ENCODE peak calls at places on chromosomes 5 and 9, in six cellular contexts. One of them, this sample, is unnamed.
A peak's percentile ranks its signal among the peaks of the same experiment; 100 is the strongest.

GRCh38 chr9:459491-460444 is 245.1 kb downstream of the DOCK8 start:
- DNase-seq in right lobe of liver: no peak
- DNase-seq in sigmoid colon: no peak
- DNase-seq in lung: no peak
- DNase-seq in HAP-1: no peak
- DNase-seq in right cardiac atrium: no peak
- DNase-seq in this sample: no peak

GRCh38 chr5:33631786-33632185 is 191.0 kb downstream of the TARS1 start:
- DNase-seq in lung: no peak
- DNase-seq in right lobe of liver: no peak
- DNase-seq in HAP-1: no peak
- DNase-seq in right cardiac atrium: no peak
- DNase-seq in sigmoid colon: no peak
- DNase-seq in this sample: no peak

GRCh38 chr5:141851195-141851874 is 26.9 kb downstream of the PCDH1 start:
- DNase-seq in sigmoid colon: no peak
- DNase-seq in right cardiac atrium: no peak
- DNase-seq in lung: no peak
- DNase-seq in HAP-1: no peak
- DNase-seq in right lobe of liver: no peak
- DNase-seq in this sample: no peak

GRCh38 chr5:37951946-37952721 is 112.3 kb upstream of the GDNF start:
- DNase-seq in lung: no peak
- DNase-seq in right lobe of liver: no peak
- DNase-seq in HAP-1: no peak
- DNase-seq in right cardiac atrium: no peak
- DNase-seq in sigmoid colon: no peak
- DNase-seq in this sample: no peak

GRCh38 chr5:80998590-80998979 is 38.4 kb downstream of the RASGRF2 start:
- DNase-seq in right cardiac atrium: no peak
- DNase-seq in HAP-1: no peak
- DNase-seq in lung: no peak
- DNase-seq in sigmoid colon: no peak
- DNase-seq in right lobe of liver: no peak
- DNase-seq in this sample: no peak

GRCh38 chr5:148809781-148810524 is 16.5 kb upstream of the ADRB2 start:
- DNase-seq in sigmoid colon: no peak
- DNase-seq in lung: no peak
- DNase-seq in right lobe of liver: no peak
- DNase-seq in HAP-1: no peak
- DNase-seq in right cardiac atrium: no peak
- DNase-seq in this sample: no peak

GRCh38 chr9:87280421-87280820 is 217.2 kb upstream of the DAPK1 start:
- DNase-seq in HAP-1: no peak
- DNase-seq in lung: no peak
- DNase-seq in right lobe of liver: no peak
- DNase-seq in sigmoid colon: no peak
- DNase-seq in right cardiac atrium: no peak
- DNase-seq in this sample: no peak

GRCh38 chr5:146548781-146549449 is 32.9 kb upstream of the GPR151 start:
- DNase-seq in right cardiac atrium: no peak
- DNase-seq in HAP-1: no peak
- DNase-seq in right lobe of liver: no peak
- DNase-seq in sigmoid colon: no peak
- DNase-seq in lung: no peak
- DNase-seq in this sample: no peak

GRCh38 chr5:173736374-173736773 is 119.9 kb upstream of the BOD1 start:
- DNase-seq in right lobe of liver: no peak
- DNase-seq in lung: no peak
- DNase-seq in sigmoid colon: no peak
- DNase-seq in HAP-1: no peak
- DNase-seq in right cardiac atrium: no peak
- DNase-seq in this sample: no peak

GRCh38 chr9:97570899-97571298 is 62.3 kb downstream of the TSTD2 start:
- DNase-seq in right lobe of liver: peak; percentile 86
- DNase-seq in HAP-1: no peak
- DNase-seq in right cardiac atrium: peak; percentile 89
- DNase-seq in sigmoid colon: peak; percentile 83
- DNase-seq in lung: no peak
- DNase-seq in this sample: no peak

GRCh38 chr9:111250836-111251452 is 79.1 kb downstream of the OR2K2 start:
- DNase-seq in right cardiac atrium: no peak
- DNase-seq in right lobe of liver: no peak
- DNase-seq in HAP-1: no peak
- DNase-seq in sigmoid colon: no peak
- DNase-seq in lung: no peak
- DNase-seq in this sample: no peak

DNA sequence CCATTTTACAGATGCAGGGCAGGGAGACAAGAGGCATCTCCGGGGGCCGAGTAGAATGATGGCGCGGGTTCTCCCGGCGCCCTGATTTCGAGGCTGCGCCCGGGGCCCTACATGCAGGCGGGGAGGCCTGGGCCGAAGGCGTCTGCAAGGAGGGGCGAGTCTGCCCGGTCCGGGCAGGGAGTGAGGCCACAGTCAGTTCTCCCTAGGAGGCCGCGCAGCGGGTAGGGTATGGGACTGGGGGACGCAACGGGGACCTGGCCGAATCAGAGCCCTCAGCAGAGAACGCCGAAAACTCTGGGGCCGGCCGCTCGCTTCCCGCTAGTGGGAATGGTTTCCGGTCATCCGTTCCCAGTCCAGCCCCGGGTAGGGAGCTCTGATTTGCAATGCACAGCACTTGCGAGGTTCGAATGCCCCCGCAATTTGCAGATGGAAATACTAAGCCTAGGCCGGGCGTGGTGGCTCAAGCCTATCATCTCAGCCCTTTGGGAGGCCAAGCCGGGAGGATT is 6.4 kb downstream of the TLX3 start:
- DNase-seq in sigmoid colon: no peak
- DNase-seq in right lobe of liver: no peak
- DNase-seq in lung: no peak
- DNase-seq in HAP-1: no peak
- DNase-seq in right cardiac atrium: no peak
- DNase-seq in this sample: no peak
- H3K27me3 ChIP-seq in sigmoid colon: peaks cover 100% of the 10 kb centered on the region
- H3K27me3 ChIP-seq in right lobe of liver: peaks cover 60% of the 10 kb centered on the region
- H3K27me3 ChIP-seq in lung: peaks cover 20% of the 10 kb centered on the region
- H3K27me3 ChIP-seq in HAP-1: peaks cover 75% of the 10 kb centered on the region
- H3K27me3 ChIP-seq in right cardiac atrium: no peaks in the 10 kb centered on the region
- H3K27me3 ChIP-seq in this sample: peaks cover 97% of the 10 kb centered on the region

GRCh38 chr5:60102961-60103683 is 209.6 kb upstream of the PDE4D start:
- DNase-seq in HAP-1: no peak
- DNase-seq in lung: no peak
- DNase-seq in right lobe of liver: no peak
- DNase-seq in right cardiac atrium: no peak
- DNase-seq in sigmoid colon: no peak
- DNase-seq in this sample: no peak

GRCh38 chr5:60101561-60101960 is 208.0 kb upstream of the PDE4D start:
- DNase-seq in lung: no peak
- DNase-seq in sigmoid colon: no peak
- DNase-seq in HAP-1: no peak
- DNase-seq in right cardiac atrium: no peak
- DNase-seq in right lobe of liver: no peak
- DNase-seq in this sample: no peak
- H3K9me3 ChIP-seq in lung: peaks cover 3% of the 10 kb centered on the region
- H3K9me3 ChIP-seq in sigmoid colon: no peaks in the 10 kb centered on the region
- H3K9me3 ChIP-seq in HAP-1: no peaks in the 10 kb centered on the region
- H3K9me3 ChIP-seq in right cardiac atrium: no peaks in the 10 kb centered on the region
- H3K9me3 ChIP-seq in right lobe of liver: no peaks in the 10 kb centered on the region
- H3K9me3 ChIP-seq in this sample: no peaks in the 10 kb centered on the region

GRCh38 chr5:105872569-105873270 is 1798.0 kb downstream of the EFNA5 start:
- DNase-seq in sigmoid colon: no peak
- DNase-seq in lung: no peak
- DNase-seq in right lobe of liver: no peak
- DNase-seq in HAP-1: no peak
- DNase-seq in right cardiac atrium: no peak
- DNase-seq in this sample: no peak
- H3K4me3 ChIP-seq in sigmoid colon: no peak overlapping the region
- H3K4me3 ChIP-seq in lung: no peak overlapping the region
- H3K4me3 ChIP-seq in right lobe of liver: no peak overlapping the region
- H3K4me3 ChIP-seq in HAP-1: no peak overlapping the region
- H3K4me3 ChIP-seq in right cardiac atrium: no peak overlapping the region
- H3K4me3 ChIP-seq in this sample: no peak overlapping the region

GRCh38 chr9:129685220-129685932 is 19.9 kb downstream of the PRRX2 start:
- DNase-seq in right cardiac atrium: no peak
- DNase-seq in lung: no peak
- DNase-seq in right lobe of liver: no peak
- DNase-seq in sigmoid colon: no peak
- DNase-seq in HAP-1: no peak
- DNase-seq in this sample: no peak

GRCh38 chr9:129679537-129679936 is 14.1 kb downstream of the PRRX2 start:
- DNase-seq in right lobe of liver: no peak
- DNase-seq in right cardiac atrium: no peak
- DNase-seq in HAP-1: no peak
- DNase-seq in lung: no peak
- DNase-seq in sigmoid colon: no peak
- DNase-seq in this sample: no peak

GRCh38 chr9:129678844-129679243 is 13.4 kb downstream of the PRRX2 start:
- DNase-seq in lung: no peak
- DNase-seq in sigmoid colon: no peak
- DNase-seq in right cardiac atrium: no peak
- DNase-seq in HAP-1: no peak
- DNase-seq in right lobe of liver: no peak
- DNase-seq in this sample: no peak

GRCh38 chr9:129682381-129682780 is 16.9 kb downstream of the PRRX2 start:
- DNase-seq in HAP-1: peak; percentile 42
- DNase-seq in lung: no peak
- DNase-seq in sigmoid colon: no peak
- DNase-seq in right lobe of liver: no peak
- DNase-seq in right cardiac atrium: no peak
- DNase-seq in this sample: no peak

GRCh38 chr9:129681924-129682323 is 16.5 kb downstream of the PRRX2 start:
- DNase-seq in HAP-1: no peak
- DNase-seq in right cardiac atrium: no peak
- DNase-seq in right lobe of liver: no peak
- DNase-seq in lung: no peak
- DNase-seq in sigmoid colon: no peak
- DNase-seq in this sample: no peak
- H3K27me3 ChIP-seq in HAP-1: no peaks in the 10 kb centered on the region
- H3K27me3 ChIP-seq in right cardiac atrium: no peaks in the 10 kb centered on the region
- H3K27me3 ChIP-seq in right lobe of liver: no peaks in the 10 kb centered on the region
- H3K27me3 ChIP-seq in lung: no peaks in the 10 kb centered on the region
- H3K27me3 ChIP-seq in sigmoid colon: peaks cover 10% of the 10 kb centered on the region
- H3K27me3 ChIP-seq in this sample: no peaks in the 10 kb centered on the region

DNA sequence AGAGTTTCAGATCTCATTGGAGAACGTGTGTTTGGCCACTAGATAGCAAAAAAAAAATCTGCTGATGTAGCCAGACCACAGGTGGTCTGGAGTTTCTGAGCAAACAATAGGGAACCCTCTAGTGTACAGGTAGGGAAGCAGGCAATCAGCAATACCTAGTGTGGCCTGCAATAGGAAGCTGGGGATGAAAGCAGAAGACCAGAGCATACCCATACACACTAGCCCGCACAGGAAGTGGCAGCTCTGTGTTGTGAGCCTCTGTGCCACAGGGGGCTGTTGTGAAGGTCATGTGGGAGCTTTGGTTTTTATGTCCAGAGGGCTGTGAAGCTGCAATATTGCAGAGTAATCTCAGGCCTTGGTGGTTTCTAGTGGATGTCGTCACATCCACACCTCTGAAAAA is 81.2 kb downstream of the MTAP start:
- DNase-seq in right cardiac atrium: no peak
- DNase-seq in right lobe of liver: no peak
- DNase-seq in sigmoid colon: no peak
- DNase-seq in lung: no peak
- DNase-seq in HAP-1: no peak
- DNase-seq in this sample: no peak
- H3K9me3 ChIP-seq in right cardiac atrium: no peaks in the 10 kb centered on the region
- H3K9me3 ChIP-seq in right lobe of liver: no peaks in the 10 kb centered on the region
- H3K9me3 ChIP-seq in sigmoid colon: peaks cover 2% of the 10 kb centered on the region
- H3K9me3 ChIP-seq in lung: no peaks in the 10 kb centered on the region
- H3K9me3 ChIP-seq in HAP-1: no peaks in the 10 kb centered on the region
- H3K9me3 ChIP-seq in this sample: no peaks in the 10 kb centered on the region

GRCh38 chr9:21561502-21561901 is 79.4 kb upstream of the IFNE start:
- DNase-seq in right cardiac atrium: no peak
- DNase-seq in HAP-1: no peak
- DNase-seq in right lobe of liver: no peak
- DNase-seq in lung: no peak
- DNase-seq in sigmoid colon: no peak
- DNase-seq in this sample: no peak

GRCh38 chr9:21560281-21560745 is 78.2 kb upstream of the IFNE start:
- DNase-seq in lung: no peak
- DNase-seq in HAP-1: no peak
- DNase-seq in sigmoid colon: no peak
- DNase-seq in right cardiac atrium: no peak
- DNase-seq in right lobe of liver: no peak
- DNase-seq in this sample: no peak

GRCh38 chr9:21558079-21558478 is 76.0 kb upstream of the IFNE start:
- DNase-seq in lung: no peak
- DNase-seq in right lobe of liver: no peak
- DNase-seq in HAP-1: no peak
- DNase-seq in right cardiac atrium: no peak
- DNase-seq in sigmoid colon: no peak
- DNase-seq in this sample: no peak

GRCh38 chr9:21558627-21559401 is 76.7 kb upstream of the IFNE start:
- DNase-seq in right lobe of liver: no peak
- DNase-seq in right cardiac atrium: no peak
- DNase-seq in lung: no peak
- DNase-seq in sigmoid colon: no peak
- DNase-seq in HAP-1: no peak
- DNase-seq in this sample: no peak

GRCh38 chr9:21559402-21560280 is 77.5 kb upstream of the IFNE start:
- DNase-seq in sigmoid colon: peak; percentile 65
- DNase-seq in right cardiac atrium: peak; percentile 49
- DNase-seq in right lobe of liver: peak; percentile 57
- DNase-seq in HAP-1: peak; percentile 60
- DNase-seq in lung: no peak
- DNase-seq in this sample: no peak
- H3K4me3 ChIP-seq in sigmoid colon: peak overlapping the region; percentile 44
- H3K4me3 ChIP-seq in right cardiac atrium: peak overlapping the region; percentile 48
- H3K4me3 ChIP-seq in right lobe of liver: peak overlapping the region; percentile 39
- H3K4me3 ChIP-seq in HAP-1: peak overlapping the region; percentile 33
- H3K4me3 ChIP-seq in lung: peak overlapping the region; percentile 50
- H3K4me3 ChIP-seq in this sample: peak overlapping the region; percentile 86